ENCODE peak calls at places on chromosome 14, in nine cellular contexts. One of them, this sample, is unnamed.

GRCh38 chr14:85252011-85252410 is 277.9 kb upstream of the FLRT2 start:
- DNase-seq in T1000: no peak
- DNase-seq in islet precursor cell: no peak
- DNase-seq in H7: no peak
- DNase-seq in NCI-H446: peak
- DNase-seq in RPMI7951: no peak
- DNase-seq in AG08396: peak
- DNase-seq in HTR-8/SVneo: peak
- DNase-seq in heart left ventricle: no peak
- DNase-seq in this sample: no peak

GRCh38 chr14:101492716-101493115 is 68.6 kb upstream of the DIO3 start:
- DNase-seq in T1000: no peak
- DNase-seq in islet precursor cell: no peak
- DNase-seq in H7: peak
- DNase-seq in NCI-H446: no peak
- DNase-seq in RPMI7951: no peak
- DNase-seq in AG08396: no peak
- DNase-seq in HTR-8/SVneo: no peak
- DNase-seq in heart left ventricle: no peak
- DNase-seq in this sample: no peak

GRCh38 chr14:69518341-69519101 is 34.0 kb downstream of the PLEKHD1 start:
- DNase-seq in T1000: no peak
- DNase-seq in islet precursor cell: no peak
- DNase-seq in H7: peak
- DNase-seq in NCI-H446: no peak
- DNase-seq in RPMI7951: no peak
- DNase-seq in AG08396: no peak
- DNase-seq in HTR-8/SVneo: no peak
- DNase-seq in heart left ventricle: no peak
- DNase-seq in this sample: no peak

GRCh38 chr14:79514700-79515099 is 696.6 kb downstream of the DIO2 start:
- DNase-seq in T1000: no peak
- DNase-seq in islet precursor cell: peak
- DNase-seq in H7: no peak
- DNase-seq in NCI-H446: no peak
- DNase-seq in RPMI7951: no peak
- DNase-seq in AG08396: no peak
- DNase-seq in HTR-8/SVneo: peak
- DNase-seq in heart left ventricle: no peak
- DNase-seq in this sample: no peak

GRCh38 chr14:79011091-79011919 is 841.1 kb downstream of the NRXN3 start:
- DNase-seq in T1000: peak
- DNase-seq in islet precursor cell: no peak
- DNase-seq in H7: peak
- DNase-seq in NCI-H446: peak
- DNase-seq in RPMI7951: peak
- DNase-seq in AG08396: peak
- DNase-seq in HTR-8/SVneo: peak
- DNase-seq in heart left ventricle: no peak
- DNase-seq in this sample: no peak

GRCh38 chr14:101559624-101560533 is 1.4 kb upstream of the DIO3 start:
- DNase-seq in T1000: peak
- DNase-seq in islet precursor cell: peak
- DNase-seq in H7: peak
- DNase-seq in NCI-H446: no peak
- DNase-seq in RPMI7951: no peak
- DNase-seq in AG08396: peak
- DNase-seq in HTR-8/SVneo: peak
- DNase-seq in heart left ventricle: no peak
- DNase-seq in this sample: no peak

GRCh38 chr14:101109981-101110728 is 206.6 kb upstream of the RTL1 start:
- DNase-seq in T1000: no peak
- DNase-seq in islet precursor cell: peak
- DNase-seq in H7: no peak
- DNase-seq in NCI-H446: no peak
- DNase-seq in RPMI7951: no peak
- DNase-seq in AG08396: no peak
- DNase-seq in HTR-8/SVneo: no peak
- DNase-seq in heart left ventricle: no peak
- DNase-seq in this sample: no peak

GRCh38 chr14:22448035-22448904 is 140.8 kb downstream of the DAD1 start:
- DNase-seq in T1000: no peak
- DNase-seq in islet precursor cell: no peak
- DNase-seq in H7: no peak
- DNase-seq in NCI-H446: peak
- DNase-seq in RPMI7951: no peak
- DNase-seq in AG08396: no peak
- DNase-seq in HTR-8/SVneo: no peak
- DNase-seq in heart left ventricle: no peak
- DNase-seq in this sample: no peak

GRCh38 chr14:71238835-71239234 is 331.6 kb downstream of the PCNX1 start:
- DNase-seq in T1000: no peak
- DNase-seq in islet precursor cell: no peak
- DNase-seq in H7: no peak
- DNase-seq in NCI-H446: no peak
- DNase-seq in RPMI7951: no peak
- DNase-seq in AG08396: no peak
- DNase-seq in HTR-8/SVneo: no peak
- DNase-seq in heart left ventricle: no peak
- DNase-seq in this sample: no peak

GRCh38 chr14:104968153-104968527 is 10.0 kb downstream of the AHNAK2 start:
- DNase-seq in T1000: no peak
- DNase-seq in islet precursor cell: peak
- DNase-seq in H7: peak
- DNase-seq in NCI-H446: no peak
- DNase-seq in RPMI7951: no peak
- DNase-seq in AG08396: peak
- DNase-seq in HTR-8/SVneo: peak
- DNase-seq in heart left ventricle: peak
- DNase-seq in this sample: no peak

GRCh38 chr14:35404246-35404495 is 378 bp downstream of the NFKBIA start:
- DNase-seq in T1000: no peak
- DNase-seq in islet precursor cell: no peak
- DNase-seq in H7: no peak
- DNase-seq in NCI-H446: no peak
- DNase-seq in RPMI7951: no peak
- DNase-seq in AG08396: no peak
- DNase-seq in HTR-8/SVneo: no peak
- DNase-seq in heart left ventricle: no peak
- DNase-seq in this sample: no peak

GRCh38 chr14:21036746-21037145 is 2.1 kb upstream of the RNASE13 start:
- DNase-seq in T1000: no peak
- DNase-seq in islet precursor cell: no peak
- DNase-seq in H7: no peak
- DNase-seq in NCI-H446: no peak
- DNase-seq in RPMI7951: peak
- DNase-seq in AG08396: no peak
- DNase-seq in HTR-8/SVneo: no peak
- DNase-seq in heart left ventricle: no peak
- DNase-seq in this sample: no peak

GRCh38 chr14:95256011-95256775 is 63.5 kb downstream of the CLMN start:
- DNase-seq in T1000: no peak
- DNase-seq in islet precursor cell: peak
- DNase-seq in H7: no peak
- DNase-seq in NCI-H446: no peak
- DNase-seq in RPMI7951: no peak
- DNase-seq in AG08396: no peak
- DNase-seq in HTR-8/SVneo: no peak
- DNase-seq in heart left ventricle: no peak
- DNase-seq in this sample: no peak

GRCh38 chr14:55771242-55772025 is 191.4 kb downstream of the KTN1 start:
- DNase-seq in T1000: no peak
- DNase-seq in islet precursor cell: no peak
- DNase-seq in H7: no peak
- DNase-seq in NCI-H446: no peak
- DNase-seq in RPMI7951: no peak
- DNase-seq in AG08396: no peak
- DNase-seq in HTR-8/SVneo: no peak
- DNase-seq in heart left ventricle: no peak
- DNase-seq in this sample: no peak

GRCh38 chr14:43647302-43647701 is 859.8 kb downstream of the FSCB start:
- DNase-seq in T1000: no peak
- DNase-seq in islet precursor cell: peak
- DNase-seq in H7: no peak
- DNase-seq in NCI-H446: no peak
- DNase-seq in RPMI7951: no peak
- DNase-seq in AG08396: no peak
- DNase-seq in HTR-8/SVneo: no peak
- DNase-seq in heart left ventricle: no peak
- DNase-seq in this sample: no peak

GRCh38 chr14:40362856-40363255 is 930.6 kb upstream of the FBXO33 start:
- DNase-seq in T1000: no peak
- DNase-seq in islet precursor cell: peak
- DNase-seq in H7: no peak
- DNase-seq in NCI-H446: no peak
- DNase-seq in RPMI7951: no peak
- DNase-seq in AG08396: no peak
- DNase-seq in HTR-8/SVneo: no peak
- DNase-seq in heart left ventricle: no peak
- DNase-seq in this sample: no peak

GRCh38 chr14:75417674-75418073 is 10.1 kb upstream of the JDP2 start:
- DNase-seq in T1000: no peak
- DNase-seq in islet precursor cell: no peak
- DNase-seq in H7: no peak
- DNase-seq in NCI-H446: no peak
- DNase-seq in RPMI7951: peak
- DNase-seq in AG08396: peak
- DNase-seq in HTR-8/SVneo: no peak
- DNase-seq in heart left ventricle: no peak
- DNase-seq in this sample: no peak

GRCh38 chr14:36941783-36942521 is 230.5 kb downstream of the SLC25A21 start:
- DNase-seq in T1000: peak
- DNase-seq in islet precursor cell: peak
- DNase-seq in H7: peak
- DNase-seq in NCI-H446: peak
- DNase-seq in RPMI7951: peak
- DNase-seq in AG08396: peak
- DNase-seq in HTR-8/SVneo: peak
- DNase-seq in heart left ventricle: peak
- DNase-seq in this sample: peak

GRCh38 chr14:67520482-67520881 is 12.6 kb upstream of the PLEKHH1 start:
- DNase-seq in T1000: no peak
- DNase-seq in islet precursor cell: no peak
- DNase-seq in H7: no peak
- DNase-seq in NCI-H446: no peak
- DNase-seq in RPMI7951: no peak
- DNase-seq in AG08396: no peak
- DNase-seq in HTR-8/SVneo: no peak
- DNase-seq in heart left ventricle: no peak
- DNase-seq in this sample: no peak

GRCh38 chr14:105436402-105436801 is 16.8 kb downstream of the MTA1 start:
- DNase-seq in T1000: no peak
- DNase-seq in islet precursor cell: no peak
- DNase-seq in H7: no peak
- DNase-seq in NCI-H446: no peak
- DNase-seq in RPMI7951: no peak
- DNase-seq in AG08396: no peak
- DNase-seq in HTR-8/SVneo: no peak
- DNase-seq in heart left ventricle: no peak
- DNase-seq in this sample: no peak

GRCh38 chr14:65190312-65190711 is 88.0 kb upstream of the MAX start:
- DNase-seq in T1000: no peak
- DNase-seq in islet precursor cell: no peak
- DNase-seq in H7: no peak
- DNase-seq in NCI-H446: no peak
- DNase-seq in RPMI7951: no peak
- DNase-seq in AG08396: no peak
- DNase-seq in HTR-8/SVneo: no peak
- DNase-seq in heart left ventricle: no peak
- DNase-seq in this sample: no peak

GRCh38 chr14:69648480-69649414 is 37.4 kb downstream of the SUSD6 start:
- DNase-seq in T1000: no peak
- DNase-seq in islet precursor cell: no peak
- DNase-seq in H7: no peak
- DNase-seq in NCI-H446: no peak
- DNase-seq in RPMI7951: peak
- DNase-seq in AG08396: peak
- DNase-seq in HTR-8/SVneo: no peak
- DNase-seq in heart left ventricle: no peak
- DNase-seq in this sample: no peak

GRCh38 chr14:97380539-97380941 is 583.4 kb downstream of the VRK1 start:
- DNase-seq in T1000: peak
- DNase-seq in islet precursor cell: peak
- DNase-seq in H7: no peak
- DNase-seq in NCI-H446: no peak
- DNase-seq in RPMI7951: no peak
- DNase-seq in AG08396: no peak
- DNase-seq in HTR-8/SVneo: no peak
- DNase-seq in heart left ventricle: no peak
- DNase-seq in this sample: peak

GRCh38 chr14:105325716-105326567 is 11.4 kb downstream of the PACS2 start:
- DNase-seq in T1000: no peak
- DNase-seq in islet precursor cell: peak
- DNase-seq in H7: peak
- DNase-seq in NCI-H446: no peak
- DNase-seq in RPMI7951: no peak
- DNase-seq in AG08396: no peak
- DNase-seq in HTR-8/SVneo: no peak
- DNase-seq in heart left ventricle: no peak
- DNase-seq in this sample: no peak

GRCh38 chr14:47332939-47333338 is 342.5 kb downstream of the MDGA2 start:
- DNase-seq in T1000: no peak
- DNase-seq in islet precursor cell: no peak
- DNase-seq in H7: no peak
- DNase-seq in NCI-H446: no peak
- DNase-seq in RPMI7951: no peak
- DNase-seq in AG08396: no peak
- DNase-seq in HTR-8/SVneo: no peak
- DNase-seq in heart left ventricle: no peak
- DNase-seq in this sample: no peak

GRCh38 chr14:67151082-67151666 is 38.1 kb upstream of the GARIN2 start:
- DNase-seq in T1000: no peak
- DNase-seq in islet precursor cell: no peak
- DNase-seq in H7: peak
- DNase-seq in NCI-H446: no peak
- DNase-seq in RPMI7951: peak
- DNase-seq in AG08396: no peak
- DNase-seq in HTR-8/SVneo: peak
- DNase-seq in heart left ventricle: no peak
- DNase-seq in this sample: no peak

GRCh38 chr14:94394594-94395305 is 6.3 kb upstream of the SERPINA1 start:
- DNase-seq in T1000: no peak
- DNase-seq in islet precursor cell: peak
- DNase-seq in H7: peak
- DNase-seq in NCI-H446: no peak
- DNase-seq in RPMI7951: peak
- DNase-seq in AG08396: no peak
- DNase-seq in HTR-8/SVneo: no peak
- DNase-seq in heart left ventricle: peak
- DNase-seq in this sample: peak

GRCh38 chr14:91088585-91088984 is 25.3 kb upstream of the DGLUCY start:
- DNase-seq in T1000: no peak
- DNase-seq in islet precursor cell: no peak
- DNase-seq in H7: no peak
- DNase-seq in NCI-H446: no peak
- DNase-seq in RPMI7951: no peak
- DNase-seq in AG08396: no peak
- DNase-seq in HTR-8/SVneo: no peak
- DNase-seq in heart left ventricle: no peak
- DNase-seq in this sample: no peak

GRCh38 chr14:105228562-105228961 is 19.8 kb upstream of the BTBD6 start:
- DNase-seq in T1000: no peak
- DNase-seq in islet precursor cell: no peak
- DNase-seq in H7: no peak
- DNase-seq in NCI-H446: no peak
- DNase-seq in RPMI7951: no peak
- DNase-seq in AG08396: no peak
- DNase-seq in HTR-8/SVneo: no peak
- DNase-seq in heart left ventricle: no peak
- DNase-seq in this sample: no peak

GRCh38 chr14:105091335-105092123 is 26.3 kb upstream of the GPR132 start:
- DNase-seq in T1000: no peak
- DNase-seq in islet precursor cell: peak
- DNase-seq in H7: no peak
- DNase-seq in NCI-H446: peak
- DNase-seq in RPMI7951: peak
- DNase-seq in AG08396: peak
- DNase-seq in HTR-8/SVneo: peak
- DNase-seq in heart left ventricle: peak
- DNase-seq in this sample: no peak

GRCh38 chr14:22225526-22226133 is 363.4 kb downstream of the DAD1 start:
- DNase-seq in T1000: no peak
- DNase-seq in islet precursor cell: no peak
- DNase-seq in H7: no peak
- DNase-seq in NCI-H446: no peak
- DNase-seq in RPMI7951: no peak
- DNase-seq in AG08396: peak
- DNase-seq in HTR-8/SVneo: no peak
- DNase-seq in heart left ventricle: no peak
- DNase-seq in this sample: no peak

This sample was measured in activated CD4-positive, alpha-beta memory T cell treated with anti-CD3 and anti-CD28 coated beads for 36 hours.